ENCODE peak calls at places on chromosomes 12 and 14, in six cellular contexts. B is esophagus squamous epithelium; A is CD8-positive, alpha-beta memory T cell; G is breast epithelium; D is HCT116; N is adrenal gland. O is an unnamed sample. For H3K9me3, the result is how much of the 10 kb centered on the place peaks cover.

GRCh38 chr14:35341454-35342159 is 49.4 kb downstream of the PSMA6 start:
- DNase-seq in B (peak), A (peak), G (peak), D (peak), N (peak), O (peak)

GRCh38 chr12:96786808-96787207 is 120.2 kb upstream of the NEDD1 start:
- DNase-seq in B (no peak), A (no peak), G (no peak), D (no peak), N (no peak), O (no peak)

GRCh38 chr12:25689996-25690501 is 137.0 kb upstream of the LMNTD1 start:
- DNase-seq in B (no peak), A (no peak), G (peak), D (no peak), N (peak), O (no peak)

GRCh38 chr14:72024043-72024407 is 91.8 kb downstream of the RGS6 start:
- DNase-seq in B (no peak), A (no peak), G (no peak), D (peak), N (peak), O (peak)

GRCh38 chr12:16586350-16587109 is 19.4 kb downstream of the LMO3 start:
- DNase-seq in B (no peak), A (no peak), G (no peak), D (no peak), N (no peak), O (peak)

GRCh38 chr12:80000831-80001230 is 65.9 kb upstream of the PPP1R12A start:
- DNase-seq in B (no peak), A (no peak), G (no peak), D (no peak), N (no peak), O (no peak)

GRCh38 chr12:70154087-70154486 is 89.1 kb upstream of the CNOT2 start:
- DNase-seq in B (no peak), A (no peak), G (no peak), D (peak), N (no peak), O (no peak)

GRCh38 chr12:26271889-26272492 is 76.6 kb downstream of the SSPN start:
- DNase-seq in B (no peak), A (no peak), G (peak), D (no peak), N (peak), O (peak)

GRCh38 chr12:9750276-9751203 is 10.2 kb downstream of the CD69 start:
- DNase-seq in B (no peak), A (peak), G (no peak), D (peak), N (no peak), O (no peak)

GRCh38 chr12:128784030-128784770 is 39.6 kb downstream of the SLC15A4 start:
- DNase-seq in B (no peak), A (no peak), G (no peak), D (no peak), N (no peak), O (peak)

GRCh38 chr12:6821271-6821673 is 349 bp upstream of the GPR162 start:
- DNase-seq in B (no peak), A (no peak), G (no peak), D (no peak), N (peak), O (peak)

GRCh38 chr14:54253195-54253947 is 143.4 kb upstream of the CDKN3 start:
- DNase-seq in B (no peak), A (no peak), G (no peak), D (peak), N (no peak), O (peak)

GRCh38 chr12:12807970-12808702 is 5.0 kb upstream of the DDX47 start:
- DNase-seq in B (peak), A (peak), G (no peak), D (no peak), N (peak), O (no peak)

GRCh38 chr12:77377116-77377515 is 311.7 kb upstream of the E2F7 start:
- DNase-seq in B (no peak), A (no peak), G (no peak), D (no peak), N (no peak), O (no peak)

GRCh38 chr12:46304080-46304479 is 35.2 kb upstream of the SLC38A1 start:
- DNase-seq in B (no peak), A (no peak), G (no peak), D (no peak), N (no peak), O (no peak)

GRCh38 chr14:24080888-24081738 is 9.8 kb downstream of the CPNE6 start:
- DNase-seq in B (peak), A (peak), G (peak), D (no peak), N (peak), O (peak)

GRCh38 chr14:51962678-51963077 is 26.7 kb upstream of the RTRAF start:
- DNase-seq in B (no peak), A (no peak), G (no peak), D (no peak), N (no peak), O (no peak)

GRCh38 chr12:84660139-84660538 is 252.5 kb downstream of the SLC6A15 start:
- DNase-seq in B (no peak), A (no peak), G (no peak), D (no peak), N (no peak), O (no peak)

GRCh38 chr14:55446127-55446736 is 5.8 kb upstream of the TBPL2 start:
- DNase-seq in B (no peak), A (peak), G (no peak), D (peak), N (peak), O (peak)

GRCh38 chr12:71653137-71653536 is 10.5 kb downstream of the ZFC3H1 start:
- DNase-seq in B (no peak), A (no peak), G (no peak), D (no peak), N (no peak), O (no peak)

GRCh38 chr12:25792031-25792430 is 166.5 kb upstream of the RASSF8 start:
- DNase-seq in B (no peak), A (no peak), G (no peak), D (no peak), N (no peak), O (no peak)

GRCh38 chr14:103518416-103519042 is 4.1 kb downstream of the CKB start:
- DNase-seq in B (no peak), A (peak), G (no peak), D (no peak), N (peak), O (no peak)

GRCh38 chr14:80959448-80960006 is 4.1 kb downstream of the TSHR start:
- DNase-seq in B (peak), A (peak), G (no peak), D (no peak), N (peak), O (no peak)

GRCh38 chr12:5140190-5140589 is 96.5 kb downstream of the KCNA5 start:
- DNase-seq in B (no peak), A (no peak), G (no peak), D (no peak), N (no peak), O (no peak)

GRCh38 chr12:4894019-4894418 is 15.7 kb upstream of the KCNA1 start:
- DNase-seq in B (no peak), A (no peak), G (no peak), D (no peak), N (no peak), O (no peak)

GRCh38 chr12:120317258-120318105 is 10.1 kb downstream of the PLA2G1B start:
- DNase-seq in B (peak), A (peak), G (peak), D (peak), N (peak), O (peak)
- H3K9me3 ChIP-seq in B (under half), A (under half), G (under half), D (under half), N (under half), O (under half)

GRCh38 chr12:110084314-110085015 is 36.1 kb upstream of the C12orf76 start:
- DNase-seq in B (no peak), A (no peak), G (no peak), D (no peak), N (no peak), O (no peak)
- H3K4me3 ChIP-seq in B (no peak), A (no peak), G (no peak), D (no peak), N (no peak), O (no peak)

DNA sequence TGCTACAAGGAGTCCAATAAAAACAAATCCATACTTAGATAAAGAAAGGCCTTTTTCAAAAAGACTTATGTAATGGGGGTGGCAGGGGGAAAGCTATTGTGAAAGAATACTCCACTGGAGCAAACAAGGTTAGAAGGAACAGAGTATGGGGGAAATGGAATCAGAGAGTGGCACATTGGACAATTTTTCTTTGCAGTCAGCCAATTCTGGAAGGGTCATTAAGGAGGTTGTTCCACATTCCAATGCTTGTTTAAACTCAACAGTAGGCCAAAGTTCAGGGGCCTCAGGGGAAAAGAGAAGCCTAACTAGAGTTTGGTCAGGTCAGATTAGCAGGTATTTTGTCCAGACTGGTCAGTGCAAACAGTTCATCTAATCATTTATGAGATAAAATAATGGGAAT is 105.2 kb upstream of the RESF1 start:
- DNase-seq in B (no peak), A (no peak), G (no peak), D (no peak), N (no peak), O (no peak)
- H3K9me3 ChIP-seq in B (under half), A (under half), G (under half), D (under half), N (under half), O (under half)

GRCh38 chr14:50057331-50057730 is 59.0 kb downstream of the VCPKMT start:
- DNase-seq in B (no peak), A (no peak), G (no peak), D (no peak), N (no peak), O (no peak)

GRCh38 chr14:50058112-50058511 is 58.3 kb downstream of the VCPKMT start:
- DNase-seq in B (no peak), A (no peak), G (no peak), D (no peak), N (no peak), O (no peak)

GRCh38 chr14:50055461-50056228 is 60.7 kb downstream of the VCPKMT start:
- DNase-seq in B (no peak), A (no peak), G (no peak), D (no peak), N (no peak), O (no peak)

GRCh38 chr14:50053935-50054334 is 62.4 kb downstream of the VCPKMT start:
- DNase-seq in B (no peak), A (no peak), G (no peak), D (no peak), N (no peak), O (no peak)

DNA sequence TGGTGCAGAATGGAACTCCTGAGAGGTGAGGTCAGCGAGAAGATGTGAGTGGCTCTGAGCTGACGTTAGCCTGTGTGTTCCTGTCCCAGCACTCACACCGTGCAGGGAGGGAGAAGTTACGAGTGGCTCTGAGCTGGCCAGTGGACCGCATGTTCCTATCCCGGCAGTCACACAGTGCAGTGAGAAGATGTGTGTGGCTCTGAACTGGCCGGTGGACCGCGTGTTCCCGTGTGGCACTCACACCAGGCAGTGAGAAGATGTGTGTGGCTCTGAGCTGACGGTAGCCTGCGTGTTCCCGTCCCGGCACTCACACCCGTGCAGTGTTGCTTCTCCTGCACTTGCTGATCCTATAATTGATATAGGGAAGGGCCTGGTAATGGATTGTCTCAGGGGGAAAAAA is 59.9 kb downstream of the VCPKMT start:
- DNase-seq in B (no peak), A (no peak), G (no peak), D (no peak), N (no peak), O (no peak)
- H3K4me3 ChIP-seq in B (no peak), A (no peak), G (no peak), D (no peak), N (no peak), O (no peak)

GRCh38 chr14:75427482-75428229 is at the start of gene JDP2:
- DNase-seq in B (no peak), A (peak), G (peak), D (peak), N (peak), O (peak)
- H3K9me3 ChIP-seq in B (under half), A (under half), G (under half), D (under half), N (under half), O (under half)

GRCh38 chr12:83123039-83123438 is 436.3 kb downstream of the TMTC2 start:
- DNase-seq in B (no peak), A (no peak), G (no peak), D (no peak), N (no peak), O (no peak)
- H3K4me3 ChIP-seq in B (no peak), A (no peak), G (peak), D (no peak), N (no peak), O (no peak)

O was measured in MG63.